ENCODE peak calls at places on chromosomes 11 and 22, in six cellular contexts. One of them, this sample, is unnamed.

GRCh38 chr11:118060081-118060661 is 16.7 kb upstream of the TMPRSS4 start:
- DNase-seq in dorsolateral prefrontal cortex: no peak
- DNase-seq in neural crest cell: no peak
- DNase-seq in AG09309: no peak
- DNase-seq in OCI-LY7: no peak
- DNase-seq in fibroblast of mammary gland: no peak
- DNase-seq in this sample: no peak

GRCh38 chr22:36017661-36018091 is 10.9 kb downstream of the RBFOX2 start:
- DNase-seq in dorsolateral prefrontal cortex: no peak
- DNase-seq in neural crest cell: no peak
- DNase-seq in AG09309: no peak
- DNase-seq in fibroblast of mammary gland: no peak
- DNase-seq in OCI-LY7: peak; percentile 97
- DNase-seq in this sample: no peak

GRCh38 chr22:21984793-21985192 is 2.2 kb upstream of the TOP3B start:
- DNase-seq in AG09309: no peak
- DNase-seq in dorsolateral prefrontal cortex: no peak
- DNase-seq in fibroblast of mammary gland: peak; percentile 43
- DNase-seq in OCI-LY7: peak; percentile 9
- DNase-seq in neural crest cell: peak; percentile 48
- DNase-seq in this sample: no peak

GRCh38 chr11:3994030-3994640 is 100.5 kb upstream of the RRM1 start:
- DNase-seq in AG09309: no peak
- DNase-seq in dorsolateral prefrontal cortex: no peak
- DNase-seq in fibroblast of mammary gland: peak; percentile 50
- DNase-seq in OCI-LY7: no peak
- DNase-seq in neural crest cell: no peak
- DNase-seq in this sample: no peak

GRCh38 chr11:124643605-124644425 is 21.2 kb downstream of the TBRG1 start:
- DNase-seq in dorsolateral prefrontal cortex: no peak
- DNase-seq in OCI-LY7: no peak
- DNase-seq in neural crest cell: no peak
- DNase-seq in AG09309: peak; percentile 78
- DNase-seq in fibroblast of mammary gland: peak; percentile 94
- DNase-seq in this sample: no peak

GRCh38 chr11:28797536-28797935 is 689.3 kb downstream of the METTL15 start:
- DNase-seq in AG09309: no peak
- DNase-seq in neural crest cell: no peak
- DNase-seq in OCI-LY7: no peak
- DNase-seq in dorsolateral prefrontal cortex: no peak
- DNase-seq in fibroblast of mammary gland: no peak
- DNase-seq in this sample: no peak

GRCh38 chr11:66043008-66043906 is 5.7 kb downstream of the GAL3ST3 start:
- DNase-seq in OCI-LY7: no peak
- DNase-seq in neural crest cell: no peak
- DNase-seq in fibroblast of mammary gland: no peak
- DNase-seq in AG09309: no peak
- DNase-seq in dorsolateral prefrontal cortex: no peak
- DNase-seq in this sample: no peak

GRCh38 chr11:72764503-72764902 is 12.3 kb upstream of the ARAP1 start:
- DNase-seq in OCI-LY7: no peak
- DNase-seq in dorsolateral prefrontal cortex: no peak
- DNase-seq in fibroblast of mammary gland: no peak
- DNase-seq in neural crest cell: no peak
- DNase-seq in AG09309: no peak
- DNase-seq in this sample: no peak

GRCh38 chr22:35437038-35437437 is 37.1 kb downstream of the MCM5 start:
- DNase-seq in AG09309: no peak
- DNase-seq in OCI-LY7: peak; percentile 37
- DNase-seq in neural crest cell: no peak
- DNase-seq in dorsolateral prefrontal cortex: no peak
- DNase-seq in fibroblast of mammary gland: no peak
- DNase-seq in this sample: no peak

DNA sequence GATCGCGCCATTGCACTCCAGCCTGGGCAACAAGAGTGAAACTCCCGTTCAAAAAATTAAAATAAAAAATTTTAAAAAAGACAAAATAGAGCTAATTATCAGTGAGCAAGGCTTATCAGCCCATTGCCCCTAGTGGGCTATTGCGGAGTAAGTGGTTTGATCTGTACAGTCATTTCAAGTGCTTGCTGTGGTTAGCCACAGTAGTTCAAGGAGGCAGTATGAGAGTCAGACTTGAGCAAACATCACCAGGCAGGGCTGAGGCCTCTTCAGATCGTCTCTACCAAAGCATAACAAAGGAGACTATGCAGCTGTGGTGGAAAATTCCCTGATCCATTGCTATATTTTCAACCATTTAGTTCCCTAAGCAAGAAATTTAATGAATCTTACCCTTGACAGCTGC is 4.3 kb upstream of the SBF2 start:
- DNase-seq in fibroblast of mammary gland: peak; percentile 90
- DNase-seq in AG09309: no peak
- DNase-seq in neural crest cell: no peak
- DNase-seq in OCI-LY7: no peak
- DNase-seq in dorsolateral prefrontal cortex: no peak
- DNase-seq in this sample: no peak
- TF ChIP-seq CTCF in fibroblast of mammary gland: peak; percentile 51
- TF ChIP-seq CTCF in AG09309: peak; percentile 32
- TF ChIP-seq CTCF in neural crest cell: peak; percentile 45
- TF ChIP-seq CTCF in OCI-LY7: peak; percentile 35
- TF ChIP-seq CTCF in dorsolateral prefrontal cortex: no peak
- TF ChIP-seq CTCF in this sample: no peak

DNA sequence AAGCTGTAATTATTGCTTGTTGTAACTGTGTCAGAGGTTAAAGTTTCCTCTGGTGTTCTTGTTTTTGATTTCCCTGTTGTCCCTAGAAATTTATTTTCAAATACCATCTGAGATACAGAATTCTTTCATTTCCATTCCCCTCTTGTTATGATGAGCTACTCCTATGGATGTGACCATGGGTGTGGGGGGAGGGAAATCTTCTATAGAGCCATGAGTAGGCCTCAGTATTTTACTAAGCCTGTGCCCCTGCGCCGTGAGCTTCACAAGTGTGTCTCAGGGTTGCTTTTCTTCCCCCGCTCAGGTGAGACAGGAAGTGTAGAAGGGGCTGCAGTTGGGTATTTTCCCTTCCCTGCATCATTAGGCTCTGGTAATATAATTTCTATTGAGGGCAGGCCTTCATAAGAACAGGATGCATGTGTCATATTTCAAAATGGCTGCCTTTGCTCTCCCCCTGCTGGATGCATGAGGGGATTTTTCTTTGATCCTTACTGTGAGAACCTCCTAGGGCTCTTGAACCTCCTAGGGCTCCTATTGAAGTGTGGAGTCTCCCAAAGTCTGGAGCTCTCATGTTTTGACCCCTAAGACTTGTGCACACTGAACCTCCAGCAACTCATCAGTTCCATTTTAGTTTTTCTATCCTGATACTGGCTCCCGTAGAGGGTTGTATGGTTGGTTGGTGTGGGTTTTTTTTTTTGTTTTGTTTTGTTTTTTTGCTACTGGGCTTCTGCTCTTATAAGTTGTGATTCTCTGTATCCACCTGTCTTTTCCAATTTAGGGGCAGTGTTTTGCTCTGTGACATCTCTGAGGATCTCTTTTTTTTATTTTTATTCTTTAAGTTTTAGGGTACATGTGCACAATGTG is 658.2 kb downstream of the NTM start:
- DNase-seq in neural crest cell: peak; percentile 31
- DNase-seq in dorsolateral prefrontal cortex: no peak
- DNase-seq in AG09309: no peak
- DNase-seq in OCI-LY7: peak; percentile 44
- DNase-seq in fibroblast of mammary gland: peak; percentile 69
- DNase-seq in this sample: no peak
- TF ChIP-seq CTCF in neural crest cell: peak; percentile 72
- TF ChIP-seq CTCF in dorsolateral prefrontal cortex: peak; percentile 67
- TF ChIP-seq CTCF in AG09309: peak; percentile 55
- TF ChIP-seq CTCF in OCI-LY7: peak; percentile 80
- TF ChIP-seq CTCF in fibroblast of mammary gland: peak; percentile 64
- TF ChIP-seq CTCF in this sample: no peak

GRCh38 chr11:60917267-60917666 is 3.3 kb downstream of the TMEM109 start:
- DNase-seq in fibroblast of mammary gland: no peak
- DNase-seq in AG09309: no peak
- DNase-seq in dorsolateral prefrontal cortex: no peak
- DNase-seq in OCI-LY7: no peak
- DNase-seq in neural crest cell: no peak
- DNase-seq in this sample: no peak

GRCh38 chr11:60916669-60917206 is 2.8 kb downstream of the TMEM109 start:
- DNase-seq in neural crest cell: no peak
- DNase-seq in fibroblast of mammary gland: no peak
- DNase-seq in dorsolateral prefrontal cortex: no peak
- DNase-seq in OCI-LY7: no peak
- DNase-seq in AG09309: no peak
- DNase-seq in this sample: no peak

GRCh38 chr11:60914620-60915249 is 777 bp downstream of the TMEM109 start:
- DNase-seq in AG09309: no peak
- DNase-seq in dorsolateral prefrontal cortex: no peak
- DNase-seq in neural crest cell: peak; percentile 25
- DNase-seq in OCI-LY7: peak; percentile 54
- DNase-seq in fibroblast of mammary gland: peak; percentile 24
- DNase-seq in this sample: no peak

GRCh38 chr11:60913793-60914619 is at the start of gene TMEM109:
- DNase-seq in OCI-LY7: peak; percentile 91
- DNase-seq in dorsolateral prefrontal cortex: peak; percentile 85
- DNase-seq in AG09309: peak; percentile 47
- DNase-seq in neural crest cell: peak; percentile 76
- DNase-seq in fibroblast of mammary gland: peak; percentile 83
- DNase-seq in this sample: peak; percentile 91

DNA sequence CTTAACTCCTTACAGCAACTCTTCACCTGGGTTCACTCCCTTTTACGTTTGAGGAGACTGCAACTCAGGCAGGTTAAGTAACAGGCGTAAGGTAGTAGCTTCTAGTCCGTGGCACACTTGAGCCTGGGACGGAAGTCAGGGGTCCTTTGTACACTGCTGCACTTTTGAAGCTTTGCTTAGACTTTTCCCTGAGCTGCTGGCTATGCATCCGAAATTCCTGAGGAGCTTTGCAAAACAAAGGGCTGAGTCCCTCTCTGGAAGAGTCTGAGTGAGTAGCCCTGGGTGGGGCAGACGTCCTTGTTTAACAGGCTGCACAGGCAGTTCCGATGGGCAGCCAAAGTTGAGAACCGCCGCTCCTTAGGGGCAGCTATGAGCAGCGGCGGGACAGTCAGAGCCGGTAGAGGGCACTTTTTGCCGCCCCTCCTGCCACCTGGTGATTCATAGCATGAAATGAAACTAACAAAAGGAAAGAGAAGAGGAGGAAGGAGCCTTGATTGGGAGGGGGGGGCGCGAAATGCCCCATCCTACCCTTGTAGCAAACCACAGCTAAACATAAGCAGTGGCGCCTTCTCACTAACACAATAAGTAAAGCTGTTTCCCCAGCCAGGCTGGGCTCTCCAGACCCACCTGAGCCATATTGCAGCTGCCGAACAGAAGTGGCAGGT is 1.4 kb downstream of the TMEM109 start:
- DNase-seq in AG09309: no peak
- DNase-seq in fibroblast of mammary gland: peak; percentile 55
- DNase-seq in dorsolateral prefrontal cortex: no peak
- DNase-seq in neural crest cell: no peak
- DNase-seq in OCI-LY7: peak; percentile 87
- DNase-seq in this sample: peak; percentile 69
- TF ChIP-seq CTCF in AG09309: peak; percentile 42
- TF ChIP-seq CTCF in fibroblast of mammary gland: peak; percentile 10
- TF ChIP-seq CTCF in dorsolateral prefrontal cortex: peak; percentile 29
- TF ChIP-seq CTCF in neural crest cell: no peak
- TF ChIP-seq CTCF in OCI-LY7: peak; percentile 82
- TF ChIP-seq CTCF in this sample: no peak

GRCh38 chr22:40462195-40462988 is 92.0 kb downstream of the SGSM3 start:
- DNase-seq in OCI-LY7: peak; percentile 53
- DNase-seq in neural crest cell: no peak
- DNase-seq in AG09309: no peak
- DNase-seq in dorsolateral prefrontal cortex: no peak
- DNase-seq in fibroblast of mammary gland: no peak
- DNase-seq in this sample: no peak
- TF ChIP-seq CTCF in OCI-LY7: peak; percentile 42
- TF ChIP-seq CTCF in neural crest cell: no peak
- TF ChIP-seq CTCF in AG09309: no peak
- TF ChIP-seq CTCF in dorsolateral prefrontal cortex: no peak
- TF ChIP-seq CTCF in fibroblast of mammary gland: no peak
- TF ChIP-seq CTCF in this sample: no peak

GRCh38 chr11:64165482-64165841 is 451 bp downstream of the MACROD1 start:
- DNase-seq in dorsolateral prefrontal cortex: no peak
- DNase-seq in fibroblast of mammary gland: no peak
- DNase-seq in AG09309: no peak
- DNase-seq in OCI-LY7: peak; percentile 18
- DNase-seq in neural crest cell: peak; percentile 28
- DNase-seq in this sample: peak; percentile 53
- TF ChIP-seq CTCF in dorsolateral prefrontal cortex: no peak
- TF ChIP-seq CTCF in fibroblast of mammary gland: no peak
- TF ChIP-seq CTCF in AG09309: peak; percentile 8
- TF ChIP-seq CTCF in OCI-LY7: no peak
- TF ChIP-seq CTCF in neural crest cell: no peak
- TF ChIP-seq CTCF in this sample: no peak